ENCODE peak calls at places on chromosomes 6 and 20, in six cellular contexts. One of them, this sample, is unnamed.

GRCh38 chr6:56951049-56951816 is 3.7 kb upstream of the BEND6 start:
- DNase-seq in stimulated activated CD8-positive, alpha-beta memory T cell treated with anti-CD3 and anti-CD28 coated beads, Interleukin-4, amount 100 ng/mL, for 24 hours: no peak
- DNase-seq in choroid plexus epithelial cell: no peak
- DNase-seq in NCI-H2107: no peak
- DNase-seq in activated CD8-positive, alpha-beta memory T cell treated with anti-CD3 and anti-CD28 coated beads, Interleukin-2, amount 50 U/mL, for 4 hours: no peak
- DNase-seq in smooth muscle cell of the brain vasculature: no peak
- DNase-seq in this sample: no peak

GRCh38 chr6:89970072-89970471 is 75.8 kb downstream of the GJA10 start:
- DNase-seq in stimulated activated CD8-positive, alpha-beta memory T cell treated with anti-CD3 and anti-CD28 coated beads, Interleukin-4, amount 100 ng/mL, for 24 hours: no peak
- DNase-seq in choroid plexus epithelial cell: no peak
- DNase-seq in NCI-H2107: no peak
- DNase-seq in activated CD8-positive, alpha-beta memory T cell treated with anti-CD3 and anti-CD28 coated beads, Interleukin-2, amount 50 U/mL, for 4 hours: no peak
- DNase-seq in smooth muscle cell of the brain vasculature: no peak
- DNase-seq in this sample: no peak

GRCh38 chr20:62022575-62023139 is 43.0 kb downstream of the TAF4 start:
- DNase-seq in stimulated activated CD8-positive, alpha-beta memory T cell treated with anti-CD3 and anti-CD28 coated beads, Interleukin-4, amount 100 ng/mL, for 24 hours: no peak
- DNase-seq in choroid plexus epithelial cell: no peak
- DNase-seq in NCI-H2107: no peak
- DNase-seq in activated CD8-positive, alpha-beta memory T cell treated with anti-CD3 and anti-CD28 coated beads, Interleukin-2, amount 50 U/mL, for 4 hours: no peak
- DNase-seq in smooth muscle cell of the brain vasculature: no peak
- DNase-seq in this sample: no peak

GRCh38 chr20:59845472-59845871 is 88.0 kb downstream of the SYCP2 start:
- DNase-seq in stimulated activated CD8-positive, alpha-beta memory T cell treated with anti-CD3 and anti-CD28 coated beads, Interleukin-4, amount 100 ng/mL, for 24 hours: no peak
- DNase-seq in choroid plexus epithelial cell: no peak
- DNase-seq in NCI-H2107: no peak
- DNase-seq in activated CD8-positive, alpha-beta memory T cell treated with anti-CD3 and anti-CD28 coated beads, Interleukin-2, amount 50 U/mL, for 4 hours: no peak
- DNase-seq in smooth muscle cell of the brain vasculature: no peak
- DNase-seq in this sample: no peak

GRCh38 chr20:48760403-48760889 is 67.4 kb downstream of the PREX1 start:
- DNase-seq in stimulated activated CD8-positive, alpha-beta memory T cell treated with anti-CD3 and anti-CD28 coated beads, Interleukin-4, amount 100 ng/mL, for 24 hours: peak
- DNase-seq in choroid plexus epithelial cell: peak
- DNase-seq in NCI-H2107: peak
- DNase-seq in activated CD8-positive, alpha-beta memory T cell treated with anti-CD3 and anti-CD28 coated beads, Interleukin-2, amount 50 U/mL, for 4 hours: peak
- DNase-seq in smooth muscle cell of the brain vasculature: no peak
- DNase-seq in this sample: peak

GRCh38 chr6:42970859-42971612 is 7.9 kb downstream of the PEX6 start:
- DNase-seq in stimulated activated CD8-positive, alpha-beta memory T cell treated with anti-CD3 and anti-CD28 coated beads, Interleukin-4, amount 100 ng/mL, for 24 hours: no peak
- DNase-seq in choroid plexus epithelial cell: peak
- DNase-seq in NCI-H2107: no peak
- DNase-seq in activated CD8-positive, alpha-beta memory T cell treated with anti-CD3 and anti-CD28 coated beads, Interleukin-2, amount 50 U/mL, for 4 hours: no peak
- DNase-seq in smooth muscle cell of the brain vasculature: no peak
- DNase-seq in this sample: no peak

GRCh38 chr6:34235605-34236422 is 859 bp upstream of the HMGA1 start:
- DNase-seq in stimulated activated CD8-positive, alpha-beta memory T cell treated with anti-CD3 and anti-CD28 coated beads, Interleukin-4, amount 100 ng/mL, for 24 hours: peak
- DNase-seq in choroid plexus epithelial cell: peak
- DNase-seq in NCI-H2107: no peak
- DNase-seq in activated CD8-positive, alpha-beta memory T cell treated with anti-CD3 and anti-CD28 coated beads, Interleukin-2, amount 50 U/mL, for 4 hours: peak
- DNase-seq in smooth muscle cell of the brain vasculature: no peak
- DNase-seq in this sample: peak

GRCh38 chr6:61989616-61990015 is 296.4 kb downstream of the KHDRBS2 start:
- DNase-seq in stimulated activated CD8-positive, alpha-beta memory T cell treated with anti-CD3 and anti-CD28 coated beads, Interleukin-4, amount 100 ng/mL, for 24 hours: no peak
- DNase-seq in choroid plexus epithelial cell: no peak
- DNase-seq in NCI-H2107: no peak
- DNase-seq in activated CD8-positive, alpha-beta memory T cell treated with anti-CD3 and anti-CD28 coated beads, Interleukin-2, amount 50 U/mL, for 4 hours: no peak
- DNase-seq in smooth muscle cell of the brain vasculature: no peak
- DNase-seq in this sample: no peak

GRCh38 chr6:118650500-118651281 is 700 bp downstream of the CEP85L start:
- DNase-seq in stimulated activated CD8-positive, alpha-beta memory T cell treated with anti-CD3 and anti-CD28 coated beads, Interleukin-4, amount 100 ng/mL, for 24 hours: peak
- DNase-seq in choroid plexus epithelial cell: peak
- DNase-seq in NCI-H2107: no peak
- DNase-seq in activated CD8-positive, alpha-beta memory T cell treated with anti-CD3 and anti-CD28 coated beads, Interleukin-2, amount 50 U/mL, for 4 hours: peak
- DNase-seq in smooth muscle cell of the brain vasculature: no peak
- DNase-seq in this sample: peak

GRCh38 chr20:6660441-6660840 is 107.0 kb upstream of the BMP2 start:
- DNase-seq in stimulated activated CD8-positive, alpha-beta memory T cell treated with anti-CD3 and anti-CD28 coated beads, Interleukin-4, amount 100 ng/mL, for 24 hours: no peak
- DNase-seq in choroid plexus epithelial cell: no peak
- DNase-seq in NCI-H2107: no peak
- DNase-seq in activated CD8-positive, alpha-beta memory T cell treated with anti-CD3 and anti-CD28 coated beads, Interleukin-2, amount 50 U/mL, for 4 hours: no peak
- DNase-seq in smooth muscle cell of the brain vasculature: no peak
- DNase-seq in this sample: no peak

GRCh38 chr6:14068133-14068532 is 49.4 kb upstream of the CD83 start:
- DNase-seq in stimulated activated CD8-positive, alpha-beta memory T cell treated with anti-CD3 and anti-CD28 coated beads, Interleukin-4, amount 100 ng/mL, for 24 hours: no peak
- DNase-seq in choroid plexus epithelial cell: peak
- DNase-seq in NCI-H2107: no peak
- DNase-seq in activated CD8-positive, alpha-beta memory T cell treated with anti-CD3 and anti-CD28 coated beads, Interleukin-2, amount 50 U/mL, for 4 hours: no peak
- DNase-seq in smooth muscle cell of the brain vasculature: no peak
- DNase-seq in this sample: no peak

GRCh38 chr20:10090588-10091166 is 55.9 kb downstream of the ANKEF1 start:
- DNase-seq in stimulated activated CD8-positive, alpha-beta memory T cell treated with anti-CD3 and anti-CD28 coated beads, Interleukin-4, amount 100 ng/mL, for 24 hours: no peak
- DNase-seq in choroid plexus epithelial cell: peak
- DNase-seq in NCI-H2107: peak
- DNase-seq in activated CD8-positive, alpha-beta memory T cell treated with anti-CD3 and anti-CD28 coated beads, Interleukin-2, amount 50 U/mL, for 4 hours: peak
- DNase-seq in smooth muscle cell of the brain vasculature: no peak
- DNase-seq in this sample: no peak

This sample was measured in CD14-positive monocyte.